ENCODE peak calls at places on chromosomes 3 and 15, in nine cellular contexts. S is iris pigment epithelial cell; W is AG08395; F is CD4-positive, CD25-positive, alpha-beta regulatory T cell; J is lower leg skin; B is stimulated activated CD4-positive, alpha-beta T cell treated with anti-CD3 and anti-CD28 coated beads, Interleukin-4, amount 100 ng/mL, for 1 hour; D is PC-3; P is NCI-H524 treated with DMSO at 0.1 percent for 48 hours; G is GDM1. M is an unnamed sample.

GRCh38 chr15:68335655-68336054 is 58.1 kb downstream of the FEM1B start:
- DNase-seq in S (no peak), W (no peak), F (no peak), J (no peak), B (no peak), D (no peak), P (no peak), G (no peak), M (no peak)

GRCh38 chr3:184227481-184227935 is 1.9 kb upstream of the VWA5B2 start:
- DNase-seq in S (no peak), W (peak), F (peak), J (no peak), B (peak), D (peak), P (peak), G (peak), M (peak)

GRCh38 chr15:35279811-35280210 is 194.7 kb upstream of the NANOGP8 start:
- DNase-seq in S (peak), W (no peak), F (no peak), J (no peak), B (no peak), D (no peak), P (no peak), G (no peak), M (no peak)

GRCh38 chr3:2098398-2099027 is at the start of gene CNTN4:
- DNase-seq in S (peak), W (peak), F (no peak), J (peak), B (no peak), D (no peak), P (peak), G (no peak), M (no peak)

GRCh38 chr3:133896002-133896761 is 500 bp upstream of the RAB6B start:
- DNase-seq in S (no peak), W (peak), F (no peak), J (no peak), B (no peak), D (no peak), P (no peak), G (no peak), M (no peak)

GRCh38 chr3:62835594-62836236 is 39.5 kb downstream of the CADPS start:
- DNase-seq in S (no peak), W (no peak), F (no peak), J (no peak), B (no peak), D (no peak), P (no peak), G (no peak), M (no peak)

GRCh38 chr3:180808823-180809575 is 103.5 kb upstream of the FXR1 start:
- DNase-seq in S (no peak), W (no peak), F (no peak), J (no peak), B (no peak), D (no peak), P (no peak), G (no peak), M (no peak)

GRCh38 chr3:178947738-178948137 is 123.9 kb downstream of the ZMAT3 start:
- DNase-seq in S (no peak), W (no peak), F (no peak), J (no peak), B (no peak), D (no peak), P (no peak), G (no peak), M (no peak)

GRCh38 chr3:111610612-111611054 is 15.5 kb upstream of the ZBED2 start:
- DNase-seq in S (no peak), W (no peak), F (no peak), J (no peak), B (no peak), D (no peak), P (no peak), G (no peak), M (peak)

GRCh38 chr3:46676601-46677071 is 16.8 kb downstream of the ALS2CL start:
- DNase-seq in S (no peak), W (no peak), F (no peak), J (no peak), B (no peak), D (no peak), P (no peak), G (no peak), M (no peak)

GRCh38 chr3:68378631-68379030 is 553.7 kb downstream of the TAFA4 start:
- DNase-seq in S (no peak), W (no peak), F (no peak), J (no peak), B (no peak), D (no peak), P (no peak), G (no peak), M (no peak)

GRCh38 chr3:28278918-28279317 is 37.5 kb downstream of the CMC1 start:
- DNase-seq in S (no peak), W (no peak), F (no peak), J (no peak), B (no peak), D (no peak), P (no peak), G (no peak), M (no peak)

GRCh38 chr3:162938073-162938472 is 1441.5 kb downstream of the OTOL1 start:
- DNase-seq in S (no peak), W (no peak), F (no peak), J (no peak), B (no peak), D (no peak), P (no peak), G (no peak), M (no peak)

GRCh38 chr15:45197512-45197911 is 9.7 kb upstream of the SHF start:
- DNase-seq in S (no peak), W (no peak), F (no peak), J (peak), B (no peak), D (no peak), P (no peak), G (no peak), M (no peak)

GRCh38 chr3:179108091-179108490 is 36.5 kb upstream of the ZMAT3 start:
- DNase-seq in S (peak), W (peak), F (no peak), J (no peak), B (no peak), D (peak), P (no peak), G (no peak), M (no peak)

GRCh38 chr3:120382941-120383447 is 33.8 kb upstream of the LRRC58 start:
- DNase-seq in S (no peak), W (no peak), F (no peak), J (no peak), B (no peak), D (no peak), P (no peak), G (no peak), M (no peak)

GRCh38 chr3:45906681-45907220 is 20.4 kb downstream of the CCR9 start:
- DNase-seq in S (peak), W (peak), F (no peak), J (peak), B (no peak), D (peak), P (no peak), G (no peak), M (no peak)

GRCh38 chr3:194086251-194087075 is 49.5 kb upstream of the HES1 start:
- DNase-seq in S (peak), W (no peak), F (no peak), J (peak), B (no peak), D (no peak), P (no peak), G (no peak), M (no peak)

GRCh38 chr3:61733866-61734265 is 172.5 kb downstream of the PTPRG start:
- DNase-seq in S (no peak), W (no peak), F (no peak), J (no peak), B (no peak), D (no peak), P (peak), G (no peak), M (no peak)

GRCh38 chr3:79369306-79369705 is 398.5 kb downstream of the ROBO1 start:
- DNase-seq in S (peak), W (no peak), F (no peak), J (no peak), B (no peak), D (peak), P (no peak), G (no peak), M (no peak)

GRCh38 chr3:19931180-19931692 is 2.8 kb downstream of the EFHB start:
- DNase-seq in S (no peak), W (no peak), F (no peak), J (no peak), B (no peak), D (no peak), P (no peak), G (peak), M (peak)

GRCh38 chr3:35638640-35639250 is 580 bp upstream of the ARPP21 start:
- DNase-seq in S (no peak), W (no peak), F (no peak), J (no peak), B (no peak), D (no peak), P (no peak), G (no peak), M (no peak)

GRCh38 chr3:43968465-43968864 is 273.2 kb upstream of the TOPAZ1 start:
- DNase-seq in S (no peak), W (no peak), F (no peak), J (no peak), B (no peak), D (no peak), P (no peak), G (no peak), M (no peak)

GRCh38 chr3:127288921-127289645 is 1.2 kb upstream of the PRR20G start:
- DNase-seq in S (no peak), W (no peak), F (no peak), J (no peak), B (no peak), D (no peak), P (no peak), G (no peak), M (no peak)

GRCh38 chr3:63973406-63973805 is 49.9 kb downstream of the PSMD6 start:
- DNase-seq in S (no peak), W (no peak), F (no peak), J (no peak), B (no peak), D (no peak), P (no peak), G (no peak), M (no peak)

GRCh38 chr15:38610748-38611147 is 46.1 kb upstream of the RASGRP1 start:
- DNase-seq in S (no peak), W (no peak), F (no peak), J (no peak), B (peak), D (no peak), P (no peak), G (no peak), M (peak)

GRCh38 chr3:65170357-65171090 is 482.7 kb upstream of the ADAMTS9 start:
- DNase-seq in S (peak), W (peak), F (no peak), J (peak), B (no peak), D (no peak), P (peak), G (no peak), M (no peak)

GRCh38 chr3:55198554-55198953 is 270.7 kb upstream of the LRTM1 start:
- DNase-seq in S (peak), W (peak), F (no peak), J (no peak), B (no peak), D (no peak), P (no peak), G (no peak), M (no peak)

GRCh38 chr15:42214600-42214999 is 6.5 kb upstream of the VPS39 start:
- DNase-seq in S (no peak), W (no peak), F (no peak), J (no peak), B (no peak), D (no peak), P (no peak), G (no peak), M (no peak)

GRCh38 chr3:4583441-4583840 is 90.3 kb downstream of the ITPR1 start:
- DNase-seq in S (no peak), W (no peak), F (no peak), J (no peak), B (no peak), D (no peak), P (no peak), G (no peak), M (no peak)

GRCh38 chr3:53131136-53131495 is 881 bp upstream of the RFT1 start:
- DNase-seq in S (no peak), W (no peak), F (no peak), J (no peak), B (no peak), D (no peak), P (no peak), G (no peak), M (no peak)

GRCh38 chr3:50608278-50608677 is 3.3 kb downstream of the CISH start:
- DNase-seq in S (no peak), W (no peak), F (no peak), J (no peak), B (peak), D (no peak), P (no peak), G (no peak), M (no peak)

GRCh38 chr3:43024183-43024865 is 45.2 kb downstream of the GASK1A start:
- DNase-seq in S (no peak), W (no peak), F (no peak), J (peak), B (peak), D (no peak), P (no peak), G (no peak), M (peak)

GRCh38 chr3:119405315-119405714 is 58.1 kb downstream of the TMEM39A start:
- DNase-seq in S (no peak), W (no peak), F (no peak), J (no peak), B (no peak), D (no peak), P (no peak), G (no peak), M (no peak)

GRCh38 chr3:16264174-16264707 is 502 bp downstream of the DPH3 start:
- DNase-seq in S (no peak), W (no peak), F (peak), J (no peak), B (no peak), D (no peak), P (no peak), G (no peak), M (peak)

M was measured in stimulated activated naive CD4-positive, alpha-beta T cell treated with Interleukin-2 at 50 U/mL for 16 hours.